ENCODE peak calls at places on chromosomes 11 and 22, in nine cellular contexts. Q is activated CD4-positive, alpha-beta T cell treated with anti-CD3 and anti-CD28 coated beads, Interleukin-2, amount 10 ng/mL, durations not matched to agents 7 days and 5 days; A is Calu3; X is central memory CD4-positive, alpha-beta T cell; V is tibial nerve; N is activated CD8-positive, alpha-beta T cell treated with anti-CD3 and anti-CD28 coated beads for 36 hours; Y is activated T-helper 2 cell treated with anti-CD3 and anti-CD28 coated beads, Interferon-gamma antibody, Interleukin-2, Interleukin-4, amounts not matched to agents 10 μg/mL and 5 μg/mL and 100 μg/mL, durations not matched to agents 14 hours and 24 hours and 36 hours; W is mesenchymal stem cell; Z is hepatocyte. H is an unnamed sample.

GRCh38 chr11:45348729-45349128 is 62.6 kb upstream of the SYT13 start:
- DNase-seq in A (no peak), Q (no peak), W (no peak), Z (no peak), V (no peak), Y (no peak), X (no peak), N (no peak), H (peak)

GRCh38 chr11:6365659-6366058 is 24.6 kb upstream of the SMPD1 start:
- DNase-seq in Z (peak), A (peak), N (no peak), X (no peak), V (no peak), Y (no peak), Q (no peak), W (no peak), H (no peak)

GRCh38 chr11:3221408-3222002 is 2.9 kb upstream of the MRGPRG start:
- DNase-seq in N (no peak), V (no peak), A (no peak), W (no peak), Z (no peak), Y (no peak), Q (no peak), X (no peak), H (no peak)

GRCh38 chr11:119155733-119156492 is 7.1 kb downstream of the ABCG4 start:
- DNase-seq in W (no peak), Z (no peak), Y (no peak), N (peak), X (no peak), V (no peak), Q (no peak), A (peak), H (no peak)

GRCh38 chr11:4683020-4683419 is 14.6 kb downstream of the OR51E2 start:
- DNase-seq in Y (no peak), Q (no peak), X (no peak), N (no peak), Z (no peak), V (no peak), W (no peak), A (no peak), H (no peak)

GRCh38 chr22:43812149-43812842 is at the start of gene EFCAB6:
- DNase-seq in W (peak), A (peak), Q (peak), X (peak), Z (peak), N (peak), Y (peak), V (peak), H (peak)

GRCh38 chr11:124867700-124868099 is 2.5 kb downstream of the ROBO3 start:
- DNase-seq in W (peak), A (no peak), V (no peak), Z (peak), X (no peak), N (peak), Y (no peak), Q (no peak), H (no peak)

GRCh38 chr11:81377418-81377817 is 1356.2 kb downstream of the FAM181B start:
- DNase-seq in W (no peak), Y (no peak), X (no peak), A (no peak), V (no peak), Z (no peak), N (no peak), Q (no peak), H (no peak)

GRCh38 chr11:6405039-6405667 is 13.7 kb downstream of the APBB1 start:
- DNase-seq in W (no peak), Q (no peak), V (no peak), X (no peak), Z (peak), A (no peak), N (no peak), Y (no peak), H (no peak)

GRCh38 chr11:18065572-18065971 is 19.5 kb upstream of the TPH1 start:
- DNase-seq in W (no peak), X (no peak), N (no peak), Q (no peak), A (no peak), Z (no peak), V (no peak), Y (no peak), H (no peak)

GRCh38 chr11:10844364-10844763 is 13.5 kb downstream of the ZBED5 start:
- DNase-seq in Z (no peak), W (no peak), V (no peak), Y (no peak), N (no peak), A (no peak), X (no peak), Q (no peak), H (no peak)

GRCh38 chr11:2571598-2572281 is 126.9 kb downstream of the KCNQ1 start:
- DNase-seq in X (no peak), Z (no peak), N (no peak), W (no peak), V (no peak), A (no peak), Y (no peak), Q (no peak), H (no peak)

GRCh38 chr11:122074022-122074421 is 42.0 kb downstream of the BLID start:
- DNase-seq in Z (no peak), W (no peak), Q (no peak), Y (no peak), X (no peak), V (no peak), A (no peak), N (no peak), H (no peak)

GRCh38 chr11:4615856-4616444 is 7.9 kb upstream of the TRIM68 start:
- DNase-seq in Z (no peak), A (no peak), V (no peak), N (no peak), X (no peak), W (no peak), Q (no peak), Y (no peak), H (no peak)

GRCh38 chr22:27273386-27273785 is 528.2 kb downstream of the MN1 start:
- DNase-seq in X (no peak), A (no peak), Z (no peak), N (no peak), Q (no peak), Y (no peak), V (no peak), W (no peak), H (no peak)

GRCh38 chr22:31895317-31896133 is 48.8 kb upstream of the YWHAH start:
- DNase-seq in W (no peak), V (no peak), X (no peak), Y (no peak), Z (no peak), N (no peak), A (no peak), Q (no peak), H (no peak)

GRCh38 chr11:62487698-62488551 is 58.7 kb downstream of the AHNAK start:
- DNase-seq in V (peak), N (no peak), Y (no peak), Z (peak), Q (no peak), X (no peak), W (peak), A (no peak), H (no peak)